ENCODE peak calls at places on chromosome 2, in five cellular contexts. One of them, this sample, is unnamed. For H3K4me1, the result is how much of the 10 kb centered on the place peaks cover.

GRCh38 chr2:36385603-36386002 is 30.0 kb downstream of the CRIM1 start:
- DNase-seq in lower lobe of right lung: no peak
- DNase-seq in IMR-90: no peak
- DNase-seq in tibial nerve: no peak
- DNase-seq in uterus: no peak
- DNase-seq in this sample: no peak

GRCh38 chr2:222038086-222038802 is 260.6 kb downstream of the PAX3 start:
- DNase-seq in tibial nerve: no peak
- DNase-seq in uterus: no peak
- DNase-seq in IMR-90: peak
- DNase-seq in lower lobe of right lung: no peak
- DNase-seq in this sample: no peak

GRCh38 chr2:108905176-108905575 is 83.8 kb downstream of the EDAR start:
- DNase-seq in tibial nerve: no peak
- DNase-seq in lower lobe of right lung: no peak
- DNase-seq in IMR-90: no peak
- DNase-seq in uterus: no peak
- DNase-seq in this sample: no peak

GRCh38 chr2:19312949-19313348 is 45.5 kb downstream of the OSR1 start:
- DNase-seq in IMR-90: peak
- DNase-seq in uterus: no peak
- DNase-seq in tibial nerve: no peak
- DNase-seq in lower lobe of right lung: no peak
- DNase-seq in this sample: no peak

GRCh38 chr2:200749631-200750322 is 61.9 kb upstream of the BZW1 start:
- DNase-seq in tibial nerve: no peak
- DNase-seq in lower lobe of right lung: no peak
- DNase-seq in uterus: no peak
- DNase-seq in IMR-90: peak
- DNase-seq in this sample: no peak

GRCh38 chr2:65530547-65531320 is 98.3 kb upstream of the SPRED2 start:
- DNase-seq in tibial nerve: no peak
- DNase-seq in IMR-90: peak
- DNase-seq in lower lobe of right lung: no peak
- DNase-seq in uterus: no peak
- DNase-seq in this sample: no peak

GRCh38 chr2:131055169-131056065 is 37.8 kb downstream of the FAM168B start:
- DNase-seq in tibial nerve: no peak
- DNase-seq in IMR-90: peak
- DNase-seq in uterus: no peak
- DNase-seq in lower lobe of right lung: peak
- DNase-seq in this sample: peak

GRCh38 chr2:95158891-95159619 is 593 bp downstream of the ZNF514 start:
- DNase-seq in IMR-90: peak
- DNase-seq in uterus: peak
- DNase-seq in tibial nerve: peak
- DNase-seq in lower lobe of right lung: peak
- DNase-seq in this sample: peak

GRCh38 chr2:15729709-15730544 is 138.3 kb downstream of the DDX1 start:
- DNase-seq in uterus: no peak
- DNase-seq in tibial nerve: no peak
- DNase-seq in lower lobe of right lung: no peak
- DNase-seq in IMR-90: no peak
- DNase-seq in this sample: no peak

GRCh38 chr2:165691615-165692014 is 102.4 kb downstream of the GALNT3 start:
- DNase-seq in uterus: peak
- DNase-seq in lower lobe of right lung: no peak
- DNase-seq in tibial nerve: no peak
- DNase-seq in IMR-90: peak
- DNase-seq in this sample: no peak

GRCh38 chr2:218570850-218571249 is 2.2 kb downstream of the CNOT9 start:
- DNase-seq in lower lobe of right lung: no peak
- DNase-seq in uterus: no peak
- DNase-seq in tibial nerve: no peak
- DNase-seq in IMR-90: peak
- DNase-seq in this sample: no peak

GRCh38 chr2:35428548-35428947 is 927.0 kb upstream of the CRIM1 start:
- DNase-seq in lower lobe of right lung: peak
- DNase-seq in IMR-90: no peak
- DNase-seq in uterus: no peak
- DNase-seq in tibial nerve: peak
- DNase-seq in this sample: no peak

GRCh38 chr2:156901373-156902031 is 356.0 kb upstream of the GALNT5 start:
- DNase-seq in lower lobe of right lung: no peak
- DNase-seq in uterus: no peak
- DNase-seq in tibial nerve: no peak
- DNase-seq in IMR-90: peak
- DNase-seq in this sample: no peak

GRCh38 chr2:215579809-215580208 is 143.9 kb upstream of the FN1 start:
- DNase-seq in uterus: no peak
- DNase-seq in IMR-90: peak
- DNase-seq in lower lobe of right lung: no peak
- DNase-seq in tibial nerve: peak
- DNase-seq in this sample: no peak

GRCh38 chr2:130894326-130894942 is 57.7 kb downstream of the ARHGEF4 start:
- DNase-seq in IMR-90: no peak
- DNase-seq in uterus: no peak
- DNase-seq in lower lobe of right lung: no peak
- DNase-seq in tibial nerve: no peak
- DNase-seq in this sample: no peak

GRCh38 chr2:23423062-23423872 is 38.3 kb downstream of the KLHL29 start:
- DNase-seq in tibial nerve: no peak
- DNase-seq in IMR-90: no peak
- DNase-seq in lower lobe of right lung: no peak
- DNase-seq in uterus: no peak
- DNase-seq in this sample: peak

GRCh38 chr2:95297088-95297487 is at the start of gene KCNIP3:
- DNase-seq in IMR-90: no peak
- DNase-seq in lower lobe of right lung: no peak
- DNase-seq in tibial nerve: no peak
- DNase-seq in uterus: no peak
- DNase-seq in this sample: no peak

GRCh38 chr2:102268529-102269524 is 42.5 kb upstream of the IL1RL1 start:
- DNase-seq in uterus: no peak
- DNase-seq in tibial nerve: no peak
- DNase-seq in lower lobe of right lung: no peak
- DNase-seq in IMR-90: peak
- DNase-seq in this sample: no peak

GRCh38 chr2:136126527-136126926 is 8.6 kb upstream of the CXCR4 start:
- DNase-seq in uterus: no peak
- DNase-seq in tibial nerve: no peak
- DNase-seq in IMR-90: no peak
- DNase-seq in lower lobe of right lung: no peak
- DNase-seq in this sample: no peak

GRCh38 chr2:226795281-226796011 is 4.2 kb downstream of the IRS1 start:
- DNase-seq in tibial nerve: no peak
- DNase-seq in IMR-90: peak
- DNase-seq in uterus: peak
- DNase-seq in lower lobe of right lung: peak
- DNase-seq in this sample: peak

GRCh38 chr2:107349329-107349728 is 463.4 kb upstream of the ST6GAL2 start:
- DNase-seq in lower lobe of right lung: no peak
- DNase-seq in IMR-90: no peak
- DNase-seq in uterus: no peak
- DNase-seq in tibial nerve: no peak
- DNase-seq in this sample: no peak

GRCh38 chr2:99139003-99139402 is 2.5 kb upstream of the C2orf15 start:
- DNase-seq in uterus: no peak
- DNase-seq in lower lobe of right lung: no peak
- DNase-seq in IMR-90: no peak
- DNase-seq in tibial nerve: no peak
- DNase-seq in this sample: no peak

GRCh38 chr2:75321558-75321957 is 122.2 kb upstream of the TACR1 start:
- DNase-seq in uterus: no peak
- DNase-seq in lower lobe of right lung: no peak
- DNase-seq in tibial nerve: no peak
- DNase-seq in IMR-90: no peak
- DNase-seq in this sample: no peak

GRCh38 chr2:112606567-112606966 is 22.2 kb downstream of the CHCHD5 start:
- DNase-seq in IMR-90: peak
- DNase-seq in tibial nerve: no peak
- DNase-seq in lower lobe of right lung: no peak
- DNase-seq in uterus: no peak
- DNase-seq in this sample: no peak

GRCh38 chr2:112602917-112603316 is 18.5 kb downstream of the CHCHD5 start:
- DNase-seq in tibial nerve: no peak
- DNase-seq in lower lobe of right lung: no peak
- DNase-seq in IMR-90: no peak
- DNase-seq in uterus: no peak
- DNase-seq in this sample: no peak

GRCh38 chr2:112603731-112604130 is 19.3 kb downstream of the CHCHD5 start:
- DNase-seq in uterus: no peak
- DNase-seq in IMR-90: no peak
- DNase-seq in tibial nerve: no peak
- DNase-seq in lower lobe of right lung: no peak
- DNase-seq in this sample: no peak

GRCh38 chr2:112605926-112606325 is 21.5 kb downstream of the CHCHD5 start:
- DNase-seq in IMR-90: no peak
- DNase-seq in tibial nerve: no peak
- DNase-seq in lower lobe of right lung: no peak
- DNase-seq in uterus: no peak
- DNase-seq in this sample: no peak

DNA sequence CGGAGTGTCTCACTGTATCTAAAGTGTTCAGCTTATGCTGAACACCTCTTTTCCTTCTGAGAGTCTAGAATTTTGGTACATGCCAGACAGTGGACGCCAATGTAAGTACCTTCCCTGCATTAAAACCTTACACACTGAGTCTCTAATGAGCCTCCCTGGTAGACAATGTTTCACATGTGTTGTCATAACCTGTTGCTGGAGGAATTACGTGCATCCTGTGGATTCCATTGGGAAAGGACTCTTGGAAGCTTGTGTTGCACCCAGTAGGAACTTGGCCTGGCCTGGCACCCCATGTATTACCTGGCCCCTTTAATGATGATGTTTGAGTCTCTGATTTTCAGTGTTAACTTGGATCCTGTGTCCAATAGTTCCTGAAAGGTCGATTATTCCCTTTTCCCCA is 20.5 kb downstream of the CHCHD5 start:
- DNase-seq in uterus: no peak
- DNase-seq in lower lobe of right lung: no peak
- DNase-seq in IMR-90: no peak
- DNase-seq in tibial nerve: no peak
- DNase-seq in this sample: no peak
- H3K4me1 ChIP-seq in uterus: under half
- H3K4me1 ChIP-seq in lower lobe of right lung: under half
- H3K4me1 ChIP-seq in IMR-90: under half
- H3K4me1 ChIP-seq in tibial nerve: under half
- H3K4me1 ChIP-seq in this sample: under half

GRCh38 chr2:195575879-195576391 is 81.1 kb upstream of the SLC39A10 start:
- DNase-seq in lower lobe of right lung: no peak
- DNase-seq in IMR-90: peak
- DNase-seq in uterus: no peak
- DNase-seq in tibial nerve: peak
- DNase-seq in this sample: no peak
- TF ChIP-seq CTCF in lower lobe of right lung: no peak
- TF ChIP-seq CTCF in IMR-90: peak
- TF ChIP-seq CTCF in uterus: no peak
- TF ChIP-seq CTCF in tibial nerve: peak
- TF ChIP-seq CTCF in this sample: peak

DNA sequence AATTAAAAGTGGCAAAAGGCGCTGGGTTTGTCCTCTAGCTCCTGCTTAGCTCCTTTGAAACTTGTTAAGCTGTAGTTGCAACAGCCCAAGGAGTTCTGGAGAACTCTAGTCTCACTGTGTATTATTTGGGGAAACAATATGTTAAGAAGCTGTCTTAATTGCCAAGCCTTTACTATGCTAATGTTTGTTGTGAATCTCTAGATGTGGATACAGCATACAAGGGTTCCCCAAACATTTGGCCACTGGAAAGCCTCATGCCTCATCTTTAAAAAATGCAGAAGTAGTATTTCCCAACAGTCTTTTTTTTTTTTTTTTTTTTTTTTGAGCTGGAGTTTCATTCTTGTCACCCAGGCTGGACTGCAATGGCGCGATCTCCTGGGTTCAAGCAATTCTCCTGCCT is 236.7 kb downstream of the PRKCE start:
- DNase-seq in uterus: no peak
- DNase-seq in tibial nerve: no peak
- DNase-seq in lower lobe of right lung: no peak
- DNase-seq in IMR-90: peak
- DNase-seq in this sample: no peak
- H3K4me1 ChIP-seq in uterus: under half
- H3K4me1 ChIP-seq in tibial nerve: under half
- H3K4me1 ChIP-seq in lower lobe of right lung: half or more
- H3K4me1 ChIP-seq in IMR-90: under half
- H3K4me1 ChIP-seq in this sample: under half

GRCh38 chr2:39730685-39731302 is 48.3 kb downstream of the THUMPD2 start:
- DNase-seq in IMR-90: peak
- DNase-seq in tibial nerve: no peak
- DNase-seq in lower lobe of right lung: no peak
- DNase-seq in uterus: no peak
- DNase-seq in this sample: no peak
- TF ChIP-seq CTCF in IMR-90: peak
- TF ChIP-seq CTCF in tibial nerve: peak
- TF ChIP-seq CTCF in lower lobe of right lung: peak
- TF ChIP-seq CTCF in uterus: no peak
- TF ChIP-seq CTCF in this sample: peak

GRCh38 chr2:30238143-30238800 is 6.9 kb downstream of the LBH start:
- DNase-seq in tibial nerve: no peak
- DNase-seq in uterus: no peak
- DNase-seq in IMR-90: no peak
- DNase-seq in lower lobe of right lung: no peak
- DNase-seq in this sample: no peak
- H3K4me1 ChIP-seq in tibial nerve: under half
- H3K4me1 ChIP-seq in uterus: under half
- H3K4me1 ChIP-seq in IMR-90: under half
- H3K4me1 ChIP-seq in lower lobe of right lung: half or more
- H3K4me1 ChIP-seq in this sample: under half

GRCh38 chr2:182186132-182186735 is 200.6 kb downstream of the PPP1R1C start:
- DNase-seq in uterus: no peak
- DNase-seq in tibial nerve: no peak
- DNase-seq in IMR-90: peak
- DNase-seq in lower lobe of right lung: no peak
- DNase-seq in this sample: no peak

GRCh38 chr2:182182436-182182835 is 196.8 kb downstream of the PPP1R1C start:
- DNase-seq in lower lobe of right lung: no peak
- DNase-seq in tibial nerve: no peak
- DNase-seq in IMR-90: no peak
- DNase-seq in uterus: no peak
- DNase-seq in this sample: no peak

GRCh38 chr2:182187130-182187529 is 201.5 kb downstream of the PPP1R1C start:
- DNase-seq in tibial nerve: no peak
- DNase-seq in uterus: no peak
- DNase-seq in lower lobe of right lung: no peak
- DNase-seq in IMR-90: no peak
- DNase-seq in this sample: no peak

DNA sequence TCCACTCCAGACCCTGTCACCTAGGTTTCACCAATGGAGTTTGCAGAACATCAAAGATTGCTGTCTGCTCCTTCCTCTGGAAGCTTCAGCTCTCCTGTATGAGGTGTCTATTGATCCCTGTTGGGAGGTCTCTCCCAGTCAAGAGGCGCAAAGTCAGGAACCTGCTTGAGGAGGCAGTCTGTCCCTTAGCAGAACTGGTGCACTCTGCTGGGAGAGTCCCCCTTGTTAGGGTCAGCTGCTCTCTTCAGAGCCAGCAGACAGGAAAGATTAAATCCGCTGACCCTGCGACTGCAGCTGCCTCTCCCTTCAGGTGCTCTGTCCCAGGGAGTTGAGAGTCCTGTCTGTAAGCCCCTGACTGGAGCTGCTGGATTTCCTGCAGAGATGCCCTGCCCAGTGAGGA is 195.7 kb downstream of the PPP1R1C start:
- DNase-seq in IMR-90: no peak
- DNase-seq in lower lobe of right lung: no peak
- DNase-seq in uterus: no peak
- DNase-seq in tibial nerve: no peak
- DNase-seq in this sample: no peak
- TF ChIP-seq CTCF in IMR-90: no peak
- TF ChIP-seq CTCF in lower lobe of right lung: no peak
- TF ChIP-seq CTCF in uterus: no peak
- TF ChIP-seq CTCF in tibial nerve: no peak
- TF ChIP-seq CTCF in this sample: no peak